ENCODE peak calls at places on chromosome X, in four cellular contexts. One of them, this sample, is unnamed.

GRCh38 chrX:148771440-148771839 is 271.0 kb downstream of the AFF2 start:
- DNase-seq in tibial nerve: no peak
- DNase-seq in heart left ventricle: no peak
- DNase-seq in IMR-90: no peak
- DNase-seq in this sample: no peak

GRCh38 chrX:139200793-139201192 is 329.7 kb upstream of the F9 start:
- DNase-seq in tibial nerve: no peak
- DNase-seq in IMR-90: peak; percentile 1
- DNase-seq in heart left ventricle: no peak
- DNase-seq in this sample: no peak

GRCh38 chrX:40773809-40774208 is 38.5 kb upstream of the MED14 start:
- DNase-seq in IMR-90: peak; percentile 60
- DNase-seq in tibial nerve: no peak
- DNase-seq in heart left ventricle: no peak
- DNase-seq in this sample: no peak

GRCh38 chrX:137033774-137034507 is at the start of gene GPR101:
- DNase-seq in heart left ventricle: no peak
- DNase-seq in tibial nerve: no peak
- DNase-seq in IMR-90: no peak
- DNase-seq in this sample: no peak

GRCh38 chrX:54397113-54397512 is 39.3 kb upstream of the WNK3 start:
- DNase-seq in IMR-90: no peak
- DNase-seq in tibial nerve: no peak
- DNase-seq in heart left ventricle: no peak
- DNase-seq in this sample: no peak

GRCh38 chrX:53088136-53088974 is 5.6 kb upstream of the KANTR start:
- DNase-seq in tibial nerve: peak; percentile 54
- DNase-seq in IMR-90: peak; percentile 78
- DNase-seq in heart left ventricle: peak; percentile 76
- DNase-seq in this sample: peak; percentile 74

GRCh38 chrX:13377537-13377936 is 57.7 kb upstream of the ATXN3L start:
- DNase-seq in tibial nerve: no peak
- DNase-seq in heart left ventricle: peak; percentile 32
- DNase-seq in IMR-90: peak; percentile 95
- DNase-seq in this sample: no peak

GRCh38 chrX:27555514-27555913 is 34.6 kb upstream of the DCAF8L2 start:
- DNase-seq in heart left ventricle: no peak
- DNase-seq in IMR-90: peak; percentile 40
- DNase-seq in tibial nerve: no peak
- DNase-seq in this sample: no peak

GRCh38 chrX:124346064-124346876 is at the start of gene SH2D1A:
- DNase-seq in heart left ventricle: no peak
- DNase-seq in IMR-90: no peak
- DNase-seq in tibial nerve: no peak
- DNase-seq in this sample: no peak

GRCh38 chrX:101079736-101080135 is 1.1 kb downstream of the TMEM35A start:
- DNase-seq in heart left ventricle: no peak
- DNase-seq in IMR-90: no peak
- DNase-seq in tibial nerve: no peak
- DNase-seq in this sample: no peak

GRCh38 chrX:139126493-139126892 is 404.0 kb upstream of the F9 start:
- DNase-seq in heart left ventricle: no peak
- DNase-seq in IMR-90: no peak
- DNase-seq in tibial nerve: no peak
- DNase-seq in this sample: no peak

GRCh38 chrX:74835566-74835965 is 89.7 kb downstream of the NEXMIF start:
- DNase-seq in IMR-90: no peak
- DNase-seq in tibial nerve: no peak
- DNase-seq in heart left ventricle: no peak
- DNase-seq in this sample: no peak

GRCh38 chrX:149829751-149830191 is 48.0 kb downstream of the MAGEA9 start:
- DNase-seq in heart left ventricle: no peak
- DNase-seq in tibial nerve: no peak
- DNase-seq in IMR-90: peak; percentile 24
- DNase-seq in this sample: no peak

GRCh38 chrX:16946971-16947562 is 609 bp downstream of the REPS2 start:
- DNase-seq in IMR-90: no peak
- DNase-seq in tibial nerve: no peak
- DNase-seq in heart left ventricle: peak; percentile 4
- DNase-seq in this sample: peak; percentile 59

GRCh38 chrX:107442914-107443527 is 6.4 kb upstream of the FRMPD3 start:
- DNase-seq in heart left ventricle: no peak
- DNase-seq in tibial nerve: no peak
- DNase-seq in IMR-90: no peak
- DNase-seq in this sample: no peak

GRCh38 chrX:129529685-129530281 is 6.5 kb upstream of the SMARCA1 start:
- DNase-seq in tibial nerve: no peak
- DNase-seq in IMR-90: peak; percentile 50
- DNase-seq in heart left ventricle: peak; percentile 4
- DNase-seq in this sample: no peak

DNA sequence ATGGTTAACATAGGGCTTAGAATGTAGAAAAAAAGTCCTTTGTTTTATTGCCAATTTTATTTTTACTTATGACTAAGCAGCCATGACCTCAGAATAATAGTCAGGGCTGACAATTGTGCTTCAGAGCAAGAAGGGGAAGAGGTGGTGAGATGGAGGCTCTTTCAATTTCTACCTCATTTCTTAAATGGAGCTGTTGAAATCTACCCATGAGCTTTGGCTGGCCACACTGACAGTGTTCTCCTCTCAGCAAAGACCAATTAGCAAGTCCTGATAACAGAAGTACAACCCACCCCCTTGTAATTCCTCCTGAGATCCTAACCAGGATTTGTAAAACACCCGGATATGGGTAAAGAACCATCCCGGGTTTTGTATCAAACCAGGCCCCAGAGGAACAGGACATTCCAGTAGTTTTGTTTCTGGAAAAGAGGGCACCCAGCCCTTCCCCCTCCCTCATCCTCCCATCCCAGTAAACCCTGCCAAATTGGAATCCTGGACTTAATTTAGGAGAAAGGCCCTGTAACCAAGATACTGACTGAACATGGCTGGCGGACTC is at the start of gene HEPH:
- DNase-seq in heart left ventricle: peak; percentile 21
- DNase-seq in IMR-90: peak; percentile 34
- DNase-seq in tibial nerve: no peak
- DNase-seq in this sample: no peak
- H3K4me3 ChIP-seq in heart left ventricle: peak within 1 kb of the TSS; percentile 14
- H3K4me3 ChIP-seq in IMR-90: peak within 1 kb of the TSS; percentile 43
- H3K4me3 ChIP-seq in tibial nerve: peak within 1 kb of the TSS; percentile 14
- H3K4me3 ChIP-seq in this sample: no peak within 1 kb of the TSS

DNA sequence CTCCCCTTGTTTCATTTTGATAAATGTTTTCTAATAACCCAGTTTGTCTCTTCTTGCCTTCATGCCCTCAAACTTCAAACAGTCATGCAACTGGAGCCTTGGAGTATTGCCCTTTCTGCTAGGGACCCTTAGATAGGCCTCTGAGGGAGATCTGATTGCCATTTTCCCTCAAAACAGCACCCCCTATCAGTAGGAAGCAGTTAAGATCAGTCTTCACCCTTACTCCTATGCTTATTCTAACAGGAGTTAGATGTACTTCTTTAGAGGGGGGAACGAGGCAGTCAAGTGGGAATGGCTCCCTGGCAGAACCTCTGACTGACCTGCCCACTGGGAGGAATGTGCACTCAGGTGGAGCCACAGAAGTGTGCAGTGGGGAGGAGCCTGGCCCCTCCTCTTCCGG is 74.1 kb downstream of the FAM47A start:
- DNase-seq in IMR-90: no peak
- DNase-seq in heart left ventricle: no peak
- DNase-seq in tibial nerve: no peak
- DNase-seq in this sample: no peak
- TF ChIP-seq CTCF in IMR-90: no peak
- TF ChIP-seq CTCF in heart left ventricle: no peak
- TF ChIP-seq CTCF in tibial nerve: no peak
- TF ChIP-seq CTCF in this sample: no peak

GRCh38 chrX:47936224-47936939 is 67.4 kb downstream of the ZNF182 start:
- DNase-seq in tibial nerve: no peak
- DNase-seq in IMR-90: no peak
- DNase-seq in heart left ventricle: no peak
- DNase-seq in this sample: no peak
- H3K27ac ChIP-seq in tibial nerve: no peak overlapping the region
- H3K27ac ChIP-seq in IMR-90: no peak overlapping the region
- H3K27ac ChIP-seq in heart left ventricle: no peak overlapping the region
- H3K27ac ChIP-seq in this sample: no peak overlapping the region

DNA sequence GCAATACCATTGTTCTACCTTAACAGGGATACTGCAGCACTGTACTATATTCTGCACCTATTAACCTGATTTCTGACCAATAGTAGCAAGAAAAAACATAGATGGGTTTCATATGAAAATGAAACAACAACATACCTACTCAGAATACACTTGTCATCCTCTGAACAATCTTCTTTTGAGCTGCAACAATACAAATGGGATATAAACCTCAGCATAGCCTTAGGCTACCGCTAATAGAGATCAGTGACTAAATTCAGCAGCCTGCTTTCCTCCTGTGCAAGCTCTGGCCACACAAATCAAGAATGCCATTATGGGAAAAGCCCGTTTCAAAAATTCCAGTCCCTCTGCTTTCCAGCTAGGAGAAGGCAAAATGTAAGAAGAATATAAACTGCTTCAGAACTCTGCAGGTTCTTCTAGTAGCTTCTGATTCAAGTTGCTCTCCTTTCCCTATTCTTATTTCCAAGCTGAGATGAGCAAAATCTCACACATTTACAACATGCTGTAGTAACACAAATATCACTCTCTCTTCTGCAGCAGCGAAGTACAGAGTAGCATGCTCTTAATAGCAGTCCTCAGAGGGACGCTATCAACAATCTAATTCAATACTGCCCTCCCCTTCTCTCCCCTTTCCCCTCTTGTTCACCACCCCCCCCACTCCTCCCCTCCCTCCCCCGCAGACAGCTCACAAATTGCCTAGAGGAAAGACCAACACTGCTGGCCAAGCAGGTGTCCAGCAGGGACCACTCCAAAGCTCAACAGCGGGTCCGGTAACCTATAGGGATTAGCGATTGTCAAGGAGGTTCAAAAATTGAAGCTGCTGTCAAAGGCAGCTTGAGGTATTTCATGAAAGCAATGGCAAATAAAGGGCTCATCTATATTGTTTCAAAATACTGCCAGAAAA is 143.2 kb downstream of the KLHL13 start:
- DNase-seq in tibial nerve: no peak
- DNase-seq in IMR-90: no peak
- DNase-seq in heart left ventricle: no peak
- DNase-seq in this sample: no peak
- H3K4me3 ChIP-seq in tibial nerve: peak overlapping the region; percentile 1
- H3K4me3 ChIP-seq in IMR-90: no peak overlapping the region
- H3K4me3 ChIP-seq in heart left ventricle: no peak overlapping the region
- H3K4me3 ChIP-seq in this sample: no peak overlapping the region

GRCh38 chrX:117996918-117997480 is 119.6 kb downstream of the KLHL13 start:
- DNase-seq in heart left ventricle: no peak
- DNase-seq in IMR-90: peak; percentile 63
- DNase-seq in tibial nerve: no peak
- DNase-seq in this sample: no peak
- TF ChIP-seq CTCF in heart left ventricle: peak; percentile 25
- TF ChIP-seq CTCF in IMR-90: peak; percentile 59
- TF ChIP-seq CTCF in tibial nerve: no peak
- TF ChIP-seq CTCF in this sample: no peak